ENCODE peak calls at places on chromosomes 16 and 17, in four cellular contexts. N, V, L and Q are unnamed samples. For H3K9me3 and H3K4me1, the result is how much of the 10 kb centered on the place peaks cover.

GRCh38 chr16:66369055-66369592 is 2.6 kb downstream of the CDH5 start:
- DNase-seq in V (peak), L (no peak), N (no peak), Q (no peak)

GRCh38 chr17:3959295-3959899 is 4.8 kb downstream of the ATP2A3 start:
- DNase-seq in V (no peak), L (no peak), N (no peak), Q (no peak)

GRCh38 chr17:17467720-17468119 is 9.1 kb upstream of the MED9 start:
- DNase-seq in V (no peak), L (no peak), N (no peak), Q (no peak)

GRCh38 chr17:49496183-49496865 is 1.2 kb downstream of the NGFR start:
- DNase-seq in L (peak), V (peak), N (peak), Q (peak)

GRCh38 chr17:81115749-81116464 is 49.4 kb upstream of the PVALEF start:
- DNase-seq in V (no peak), L (no peak), N (no peak), Q (no peak)

GRCh38 chr17:63555475-63556156 is 5.3 kb downstream of the DCAF7 start:
- DNase-seq in N (no peak), V (no peak), L (no peak), Q (no peak)

GRCh38 chr17:29076087-29076486 is 33.1 kb downstream of the PIPOX start:
- DNase-seq in L (no peak), V (no peak), N (no peak), Q (no peak)

GRCh38 chr16:10839271-10839661 is 20.7 kb upstream of the TVP23A start:
- DNase-seq in V (peak), L (no peak), N (no peak), Q (no peak)

GRCh38 chr17:49106366-49107210 is 26.0 kb upstream of the B4GALNT2 start:
- DNase-seq in N (no peak), V (no peak), L (no peak), Q (no peak)

GRCh38 chr16:85089485-85089884 is 22.8 kb downstream of the CIBAR2 start:
- DNase-seq in N (no peak), V (peak), L (no peak), Q (no peak)

GRCh38 chr17:49557204-49558024 is 18.3 kb upstream of the NXPH3 start:
- DNase-seq in V (no peak), L (peak), N (no peak), Q (no peak)

GRCh38 chr17:1957037-1957436 is 68.1 kb downstream of the RTN4RL1 start:
- DNase-seq in V (no peak), L (no peak), N (no peak), Q (no peak)

GRCh38 chr17:81556863-81557262 is 4.7 kb upstream of the FAAP100 start:
- DNase-seq in N (no peak), L (no peak), V (no peak), Q (no peak)

GRCh38 chr16:86921289-86921688 is 342.9 kb downstream of the FOXL1 start:
- DNase-seq in L (no peak), N (no peak), V (no peak), Q (no peak)

DNA sequence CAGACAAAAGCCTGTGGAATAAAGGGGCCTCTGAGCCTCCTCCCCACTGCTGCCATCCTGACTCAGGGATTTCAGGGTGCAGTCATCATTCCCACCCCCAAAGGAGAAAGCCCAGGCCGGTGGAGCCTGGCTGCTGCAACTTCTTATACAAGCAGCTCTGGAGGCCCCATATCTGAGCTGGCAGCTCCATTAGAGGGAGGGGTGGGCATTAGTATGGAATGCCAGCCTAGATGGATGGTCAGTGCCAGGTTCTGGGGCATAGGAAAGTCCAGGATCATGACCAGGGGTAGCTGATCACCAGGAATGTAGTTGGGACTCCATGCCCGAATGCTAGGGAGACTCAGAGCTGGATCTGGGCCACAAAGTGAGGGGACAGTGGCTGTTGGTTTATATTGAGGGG is 581.0 kb downstream of the KCNJ18 start:
- DNase-seq in L (no peak), N (no peak), V (peak), Q (no peak)
- H3K9me3 ChIP-seq in L (under half), N (under half), V (under half), Q (under half)

GRCh38 chr17:6721744-6722143 is 8.6 kb upstream of the SLC13A5 start:
- DNase-seq in V (no peak), N (no peak), L (no peak), Q (no peak)
- H3K4me1 ChIP-seq in V (under half), N (under half), L (under half), Q (under half)

DNA sequence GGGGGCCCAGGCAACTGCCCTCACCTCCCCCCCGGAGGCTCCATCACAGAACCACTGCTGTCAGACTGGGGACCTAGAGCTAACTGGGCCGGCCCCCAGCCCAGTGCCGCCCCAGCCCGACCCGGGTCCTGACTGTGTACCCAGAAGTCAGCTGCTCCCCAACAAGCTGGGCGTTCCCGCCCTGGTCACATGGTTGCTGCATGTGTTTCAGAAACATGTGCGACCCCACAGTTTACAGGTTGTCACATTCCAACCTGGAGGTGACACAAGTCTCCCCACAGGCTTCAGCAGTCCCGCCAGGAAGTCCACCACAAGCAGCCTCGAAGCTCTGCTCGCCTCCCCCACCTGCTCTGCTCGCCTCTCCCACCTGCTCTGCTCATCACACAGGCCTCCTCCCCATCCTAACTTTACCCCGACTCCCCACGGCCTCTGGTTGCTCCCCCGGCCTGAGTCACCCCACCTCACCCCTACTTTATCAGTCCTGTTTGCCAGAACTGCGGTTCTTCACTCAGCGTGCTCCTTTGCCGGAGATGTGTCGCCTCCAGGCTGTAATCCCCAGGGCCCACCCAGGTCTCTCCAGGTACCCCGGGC is 968 bp downstream of the MRPL28 start:
- DNase-seq in V (peak), N (no peak), L (no peak), Q (no peak)
- H3K4me3 ChIP-seq in V (no peak), N (peak), L (no peak), Q (no peak)

GRCh38 chr16:35200662-35201061 is 1741.2 kb downstream of the TP53TG3F start:
- DNase-seq in V (no peak), L (no peak), N (no peak), Q (no peak)

GRCh38 chr16:35208001-35208935 is 1748.9 kb downstream of the TP53TG3F start:
- DNase-seq in N (no peak), V (peak), L (no peak), Q (no peak)

GRCh38 chr16:35207059-35207999 is 1747.9 kb downstream of the TP53TG3F start:
- DNase-seq in N (no peak), V (peak), L (no peak), Q (no peak)

GRCh38 chr16:35201151-35201550 is 1741.7 kb downstream of the TP53TG3F start:
- DNase-seq in V (no peak), L (no peak), N (no peak), Q (no peak)

DNA sequence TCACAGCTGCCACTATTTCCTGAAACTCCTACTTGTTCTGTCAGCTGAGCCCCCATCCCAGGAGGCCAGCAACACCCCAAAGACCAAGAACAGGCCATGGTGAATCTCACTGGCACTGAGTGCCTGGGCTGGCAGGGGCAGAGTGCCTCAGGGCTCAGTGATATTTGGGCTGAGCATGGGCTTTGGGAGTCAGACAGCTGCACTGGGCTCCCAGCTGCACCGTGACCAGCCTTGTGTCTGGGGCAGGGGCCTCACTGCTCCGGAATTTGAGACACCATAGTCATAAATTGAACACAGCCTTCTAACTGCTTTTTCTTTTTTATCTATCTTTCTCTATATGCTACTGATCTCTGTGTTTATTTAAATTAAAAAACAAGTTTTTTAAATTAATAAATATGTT is 1744.2 kb downstream of the TP53TG3F start:
- DNase-seq in V (no peak), L (no peak), N (no peak), Q (no peak)
- H3K9me3 ChIP-seq in V (under half), L (under half), N (under half), Q (under half)

GRCh38 chr17:77315551-77316190 is 174.9 kb downstream of the SEC14L1 start:
- DNase-seq in N (no peak), L (no peak), V (peak), Q (no peak)
- H3K4me1 ChIP-seq in N (half or more), L (under half), V (under half), Q (under half)

DNA sequence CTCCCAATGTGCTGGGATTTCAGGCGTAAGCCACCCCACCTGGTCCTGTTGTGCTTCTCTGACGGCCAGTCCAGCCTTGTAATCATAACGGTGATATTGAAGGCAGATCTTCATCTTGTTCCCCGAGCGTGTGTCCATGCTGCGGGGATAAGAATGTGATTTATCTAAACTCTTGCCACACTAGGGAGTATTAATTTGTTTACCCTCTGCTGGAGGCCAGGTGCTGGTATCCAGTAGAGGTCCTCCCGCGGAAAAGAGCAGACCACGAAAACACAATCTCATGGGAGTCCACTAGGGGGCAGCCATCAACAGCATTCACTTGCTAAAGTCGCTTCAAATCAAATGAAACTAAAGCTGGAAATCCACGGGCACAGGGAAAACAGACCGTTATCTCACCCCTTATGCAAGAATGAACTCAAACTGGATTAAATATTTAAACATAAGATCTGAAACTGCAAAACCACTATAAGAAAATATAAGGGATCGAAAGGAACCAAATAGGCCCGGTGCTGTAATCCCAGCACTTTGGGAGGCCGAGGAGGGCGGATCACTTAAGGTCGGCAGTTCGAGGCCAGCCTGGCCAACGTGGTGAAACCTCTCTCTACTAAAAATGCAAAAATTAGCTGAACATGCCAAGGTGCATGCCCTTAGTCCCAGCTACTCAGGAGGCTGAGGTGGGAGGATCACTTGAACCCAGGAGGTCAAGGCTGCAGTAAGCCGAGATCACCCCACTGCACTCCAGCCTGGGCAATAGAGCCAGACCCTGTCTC is 22.3 kb upstream of the RBBP6 start:
- DNase-seq in L (peak), N (peak), V (peak), Q (peak)
- H3K4me3 ChIP-seq in L (no peak), N (peak), V (no peak), Q (peak)

GRCh38 chr16:29900888-29901606 is 759 bp downstream of the ASPHD1 start:
- DNase-seq in V (no peak), L (no peak), N (no peak), Q (no peak)
- H3K9me3 ChIP-seq in V (under half), L (under half), N (under half), Q (under half)

GRCh38 chr16:81861503-81861902 is 82.4 kb downstream of the PLCG2 start:
- DNase-seq in L (no peak), V (no peak), N (no peak), Q (no peak)
- H3K4me1 ChIP-seq in L (under half), V (under half), N (under half), Q (under half)

GRCh38 chr16:71273384-71273783 is 15.8 kb downstream of the CMTR2 start:
- DNase-seq in V (no peak), N (no peak), L (no peak), Q (no peak)

GRCh38 chr16:71276589-71277334 is 12.4 kb downstream of the CMTR2 start:
- DNase-seq in L (no peak), N (no peak), V (no peak), Q (no peak)
- H3K4me3 ChIP-seq in L (no peak), N (no peak), V (no peak), Q (no peak)